ENCODE peak calls at places on chromosome 17, in four cellular contexts. One of them, this sample, is unnamed.

GRCh38 chr17:75289832-75290337 is 652 bp upstream of the SLC25A19 start:
- DNase-seq in kidney epithelial cell: no peak
- DNase-seq in BJ: no peak
- DNase-seq in heart right ventricle: peak
- DNase-seq in this sample: peak

GRCh38 chr17:77045441-77046041 is 95.2 kb upstream of the SEC14L1 start:
- DNase-seq in kidney epithelial cell: no peak
- DNase-seq in BJ: no peak
- DNase-seq in heart right ventricle: no peak
- DNase-seq in this sample: peak

GRCh38 chr17:915416-916201 is 64.0 kb downstream of the NXN start:
- DNase-seq in kidney epithelial cell: no peak
- DNase-seq in BJ: no peak
- DNase-seq in heart right ventricle: peak
- DNase-seq in this sample: peak

GRCh38 chr17:31136319-31136718 is 41.5 kb downstream of the NF1 start:
- DNase-seq in kidney epithelial cell: no peak
- DNase-seq in BJ: no peak
- DNase-seq in heart right ventricle: no peak
- DNase-seq in this sample: no peak

GRCh38 chr17:59680314-59680713 is 26.9 kb downstream of the PTRH2 start:
- DNase-seq in kidney epithelial cell: no peak
- DNase-seq in BJ: no peak
- DNase-seq in heart right ventricle: no peak
- DNase-seq in this sample: no peak

GRCh38 chr17:48055531-48056245 is 7.5 kb downstream of the NFE2L1 start:
- DNase-seq in kidney epithelial cell: peak
- DNase-seq in BJ: peak
- DNase-seq in heart right ventricle: no peak
- DNase-seq in this sample: peak

GRCh38 chr17:66165537-66166123 is 26.3 kb downstream of the CEP112 start:
- DNase-seq in kidney epithelial cell: no peak
- DNase-seq in BJ: peak
- DNase-seq in heart right ventricle: no peak
- DNase-seq in this sample: peak

GRCh38 chr17:59723041-59723440 is 15.6 kb downstream of the VMP1 start:
- DNase-seq in kidney epithelial cell: no peak
- DNase-seq in BJ: no peak
- DNase-seq in heart right ventricle: no peak
- DNase-seq in this sample: no peak

GRCh38 chr17:76336756-76337412 is 16.8 kb downstream of the PRPSAP1 start:
- DNase-seq in kidney epithelial cell: no peak
- DNase-seq in BJ: no peak
- DNase-seq in heart right ventricle: no peak
- DNase-seq in this sample: no peak

GRCh38 chr17:73831699-73832098 is 187.5 kb upstream of the SDK2 start:
- DNase-seq in kidney epithelial cell: no peak
- DNase-seq in BJ: no peak
- DNase-seq in heart right ventricle: no peak
- DNase-seq in this sample: no peak

GRCh38 chr17:72362466-72363335 is 241.9 kb downstream of the SOX9 start:
- DNase-seq in kidney epithelial cell: peak
- DNase-seq in BJ: no peak
- DNase-seq in heart right ventricle: no peak
- DNase-seq in this sample: peak

GRCh38 chr17:16909472-16909871 is 62.4 kb downstream of the TNFRSF13B start:
- DNase-seq in kidney epithelial cell: no peak
- DNase-seq in BJ: no peak
- DNase-seq in heart right ventricle: no peak
- DNase-seq in this sample: no peak

GRCh38 chr17:40796846-40797245 is 2.9 kb downstream of the KRT28 start:
- DNase-seq in kidney epithelial cell: no peak
- DNase-seq in BJ: no peak
- DNase-seq in heart right ventricle: no peak
- DNase-seq in this sample: no peak

GRCh38 chr17:75764711-75765421 is at the start of gene GALK1:
- DNase-seq in kidney epithelial cell: no peak
- DNase-seq in BJ: no peak
- DNase-seq in heart right ventricle: peak
- DNase-seq in this sample: peak

GRCh38 chr17:32388613-32389459 is 38.9 kb downstream of the ZNF207 start:
- DNase-seq in kidney epithelial cell: no peak
- DNase-seq in BJ: no peak
- DNase-seq in heart right ventricle: no peak
- DNase-seq in this sample: no peak

GRCh38 chr17:44110823-44111633 is 12.4 kb downstream of the HDAC5 start:
- DNase-seq in kidney epithelial cell: no peak
- DNase-seq in BJ: peak
- DNase-seq in heart right ventricle: peak
- DNase-seq in this sample: peak

GRCh38 chr17:56206351-56206750 is 53.1 kb downstream of the ANKFN1 start:
- DNase-seq in kidney epithelial cell: no peak
- DNase-seq in BJ: no peak
- DNase-seq in heart right ventricle: no peak
- DNase-seq in this sample: no peak

GRCh38 chr17:75109047-75109406 is 742 bp upstream of the ARMC7 start:
- DNase-seq in kidney epithelial cell: no peak
- DNase-seq in BJ: no peak
- DNase-seq in heart right ventricle: no peak
- DNase-seq in this sample: no peak

GRCh38 chr17:48472485-48473281 is 42.7 kb upstream of the SKAP1 start:
- DNase-seq in kidney epithelial cell: peak
- DNase-seq in BJ: no peak
- DNase-seq in heart right ventricle: no peak
- DNase-seq in this sample: peak

DNA sequence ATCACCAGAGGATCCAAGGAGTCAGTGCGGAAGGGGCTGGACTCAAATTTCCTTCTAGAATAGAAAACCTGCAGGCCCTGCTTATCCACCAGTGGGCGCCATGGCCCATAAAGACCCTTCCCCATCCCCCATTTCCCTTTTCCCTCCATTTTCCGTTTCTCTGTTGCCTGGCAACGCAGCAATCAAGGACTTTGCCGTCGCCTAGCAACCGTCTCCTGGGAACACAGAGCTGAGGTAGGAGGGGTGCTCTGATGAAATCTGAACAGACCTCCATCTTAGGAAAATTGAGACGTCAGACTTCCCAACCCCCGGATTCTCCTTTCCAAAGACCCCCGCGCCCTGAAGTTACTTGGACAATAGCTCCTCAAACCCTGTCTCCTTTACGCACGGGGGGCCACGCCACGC is 5.7 kb downstream of the DLG4 start:
- DNase-seq in kidney epithelial cell: no peak
- DNase-seq in BJ: no peak
- DNase-seq in heart right ventricle: no peak
- DNase-seq in this sample: peak
- H3K4me3 ChIP-seq in kidney epithelial cell: peak
- H3K4me3 ChIP-seq in BJ: peak
- H3K4me3 ChIP-seq in heart right ventricle: peak
- H3K4me3 ChIP-seq in this sample: peak

GRCh38 chr17:35121315-35121714 is at the start of gene FNDC8:
- DNase-seq in kidney epithelial cell: no peak
- DNase-seq in BJ: no peak
- DNase-seq in heart right ventricle: no peak
- DNase-seq in this sample: no peak

GRCh38 chr17:35119370-35120185 is at the start of gene RAD51D:
- DNase-seq in kidney epithelial cell: no peak
- DNase-seq in BJ: no peak
- DNase-seq in heart right ventricle: peak
- DNase-seq in this sample: peak

GRCh38 chr17:35116845-35117244 is 2.8 kb downstream of the RAD51D start:
- DNase-seq in kidney epithelial cell: no peak
- DNase-seq in BJ: no peak
- DNase-seq in heart right ventricle: no peak
- DNase-seq in this sample: no peak

DNA sequence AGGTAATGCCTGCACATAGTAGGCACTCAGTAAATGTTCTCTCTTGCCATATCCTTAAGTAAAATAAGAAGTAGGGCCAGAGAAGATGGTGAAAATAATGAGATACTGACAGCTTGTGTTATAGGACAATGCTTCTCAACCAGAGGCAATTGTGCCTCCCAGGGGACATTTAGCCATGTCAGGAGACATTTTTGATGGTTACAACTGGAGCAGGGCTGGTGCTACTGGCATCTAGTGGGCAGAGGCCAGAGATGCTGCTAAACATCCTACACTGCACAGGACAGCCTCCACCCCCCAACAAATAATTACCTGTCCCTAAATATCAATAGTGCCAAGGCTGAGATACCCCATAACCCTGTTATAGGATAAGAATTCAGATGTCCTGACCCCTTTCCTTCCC is 1.7 kb downstream of the RAD51D start:
- DNase-seq in kidney epithelial cell: no peak
- DNase-seq in BJ: no peak
- DNase-seq in heart right ventricle: no peak
- DNase-seq in this sample: peak
- TF ChIP-seq CTCF in kidney epithelial cell: peak
- TF ChIP-seq CTCF in BJ: peak
- TF ChIP-seq CTCF in heart right ventricle: no peak
- TF ChIP-seq CTCF in this sample: peak

DNA sequence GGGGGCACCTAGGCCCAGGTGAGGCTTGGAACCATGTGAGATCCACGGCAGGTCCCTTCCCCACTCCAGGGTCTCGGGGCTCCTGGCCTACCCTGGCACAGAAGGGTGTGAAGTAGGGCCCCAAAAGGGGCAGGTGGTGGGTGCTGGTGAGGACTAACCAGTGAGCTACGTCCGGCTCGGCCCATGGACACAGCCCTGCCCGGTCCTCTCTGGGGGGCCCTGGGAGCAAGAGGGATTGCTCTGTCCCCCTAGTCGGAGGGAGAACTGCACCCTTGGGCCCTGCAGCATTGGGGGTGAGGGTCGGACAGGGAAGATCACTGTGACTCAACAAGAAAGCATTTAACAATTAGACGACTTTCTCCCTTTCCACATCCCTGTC is 2.9 kb downstream of the ENPP7 start:
- DNase-seq in kidney epithelial cell: no peak
- DNase-seq in BJ: no peak
- DNase-seq in heart right ventricle: no peak
- DNase-seq in this sample: no peak
- H3K4me3 ChIP-seq in kidney epithelial cell: no peak
- H3K4me3 ChIP-seq in BJ: no peak
- H3K4me3 ChIP-seq in heart right ventricle: no peak
- H3K4me3 ChIP-seq in this sample: no peak

GRCh38 chr17:57326764-57327163 is 70.4 kb downstream of the MSI2 start:
- DNase-seq in kidney epithelial cell: no peak
- DNase-seq in BJ: no peak
- DNase-seq in heart right ventricle: no peak
- DNase-seq in this sample: no peak

GRCh38 chr17:57328109-57328882 is 72.0 kb downstream of the MSI2 start:
- DNase-seq in kidney epithelial cell: no peak
- DNase-seq in BJ: no peak
- DNase-seq in heart right ventricle: no peak
- DNase-seq in this sample: no peak

GRCh38 chr17:57326348-57326747 is 70.0 kb downstream of the MSI2 start:
- DNase-seq in kidney epithelial cell: no peak
- DNase-seq in BJ: no peak
- DNase-seq in heart right ventricle: no peak
- DNase-seq in this sample: no peak

GRCh38 chr17:57329380-57330214 is 73.3 kb downstream of the MSI2 start:
- DNase-seq in kidney epithelial cell: no peak
- DNase-seq in BJ: no peak
- DNase-seq in heart right ventricle: no peak
- DNase-seq in this sample: no peak

DNA sequence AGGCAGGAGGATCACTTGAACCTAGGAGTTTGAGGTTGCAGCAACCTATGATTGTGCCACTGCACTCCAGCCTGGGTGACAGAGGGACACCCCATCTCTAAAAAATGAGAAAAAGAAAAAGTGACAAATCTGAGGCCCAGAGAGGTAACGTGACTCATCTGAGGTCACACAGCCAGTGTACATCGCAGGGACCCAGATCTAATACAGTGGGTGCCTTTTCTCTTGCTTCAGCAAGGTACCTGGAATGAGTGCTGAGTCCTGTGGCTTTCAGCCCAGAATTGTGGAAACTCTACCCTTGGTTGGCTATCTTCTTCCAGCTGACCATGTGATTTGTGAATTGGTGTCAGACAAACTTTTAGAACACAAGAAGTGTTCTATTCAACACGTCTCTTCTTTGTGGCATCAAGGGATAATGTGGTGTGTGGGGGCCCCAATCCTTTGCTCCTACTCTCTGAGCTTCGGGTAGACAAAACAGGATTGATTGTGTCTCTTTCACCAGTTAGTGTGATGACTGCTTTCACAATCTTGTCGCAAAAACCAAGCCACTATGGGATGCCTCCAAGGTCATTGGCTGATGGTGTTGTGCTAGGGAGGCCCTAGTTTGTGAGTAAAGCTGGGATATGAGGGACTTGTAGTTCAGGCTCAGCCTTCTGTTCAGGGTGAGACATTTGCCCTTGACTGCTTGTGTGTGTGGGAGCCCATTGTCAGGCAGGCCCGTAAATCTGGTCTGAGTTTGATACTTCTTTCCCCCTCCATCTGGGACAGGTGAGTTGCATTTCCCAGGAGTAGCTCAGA is 71.0 kb downstream of the MSI2 start:
- DNase-seq in kidney epithelial cell: no peak
- DNase-seq in BJ: no peak
- DNase-seq in heart right ventricle: no peak
- DNase-seq in this sample: no peak
- TF ChIP-seq CTCF in kidney epithelial cell: no peak
- TF ChIP-seq CTCF in BJ: no peak
- TF ChIP-seq CTCF in heart right ventricle: no peak
- TF ChIP-seq CTCF in this sample: no peak

GRCh38 chr17:45429338-45430005 is 3.2 kb downstream of the ARHGAP27 start:
- DNase-seq in kidney epithelial cell: no peak
- DNase-seq in BJ: no peak
- DNase-seq in heart right ventricle: no peak
- DNase-seq in this sample: no peak
- H3K4me3 ChIP-seq in kidney epithelial cell: no peak
- H3K4me3 ChIP-seq in BJ: no peak
- H3K4me3 ChIP-seq in heart right ventricle: peak
- H3K4me3 ChIP-seq in this sample: no peak

DNA sequence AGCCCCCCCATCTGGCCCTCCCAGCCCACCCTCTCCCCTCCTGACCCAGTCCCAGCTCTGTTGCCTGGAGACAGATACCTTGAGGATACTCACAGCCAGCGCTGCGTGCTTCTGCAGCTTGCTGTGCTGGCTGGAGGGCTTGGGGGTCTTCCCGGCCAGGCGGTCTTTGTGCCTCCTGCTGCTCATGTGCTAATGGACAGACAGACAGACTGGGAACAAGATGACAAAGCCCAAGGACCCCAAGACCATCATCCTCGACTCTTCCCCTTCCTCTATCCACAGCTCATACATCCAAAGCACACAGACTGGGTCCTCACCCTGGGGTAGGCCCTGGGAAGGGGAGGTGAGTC is 7.6 kb downstream of the NKIRAS2 start:
- DNase-seq in kidney epithelial cell: no peak
- DNase-seq in BJ: no peak
- DNase-seq in heart right ventricle: no peak
- DNase-seq in this sample: no peak
- TF ChIP-seq CTCF in kidney epithelial cell: no peak
- TF ChIP-seq CTCF in BJ: no peak
- TF ChIP-seq CTCF in heart right ventricle: no peak
- TF ChIP-seq CTCF in this sample: no peak